ENCODE peak calls at places on chromosomes 13 and 19, in six cellular contexts. One of them, this sample, is unnamed.

GRCh38 chr19:919157-920050 is 2.3 kb downstream of the KISS1R start:
- DNase-seq in H1: no peak
- DNase-seq in GM12878: no peak
- DNase-seq in endothelial cell of umbilical vein: no peak
- DNase-seq in HCT116: no peak
- DNase-seq in SK-N-SH: no peak
- DNase-seq in this sample: no peak

GRCh38 chr13:49693877-49694276 is 2.6 kb upstream of the EBPL start:
- DNase-seq in H1: no peak
- DNase-seq in GM12878: no peak
- DNase-seq in endothelial cell of umbilical vein: no peak
- DNase-seq in HCT116: no peak
- DNase-seq in SK-N-SH: no peak
- DNase-seq in this sample: no peak

GRCh38 chr19:41541990-41542584 is 33.9 kb upstream of the CEACAM21 start:
- DNase-seq in H1: no peak
- DNase-seq in GM12878: no peak
- DNase-seq in endothelial cell of umbilical vein: peak; percentile 67
- DNase-seq in HCT116: peak; percentile 36
- DNase-seq in SK-N-SH: peak; percentile 34
- DNase-seq in this sample: no peak

GRCh38 chr13:59931621-59932020 is 232.1 kb downstream of the DIAPH3 start:
- DNase-seq in H1: no peak
- DNase-seq in GM12878: no peak
- DNase-seq in endothelial cell of umbilical vein: no peak
- DNase-seq in HCT116: no peak
- DNase-seq in SK-N-SH: no peak
- DNase-seq in this sample: no peak

GRCh38 chr13:41061914-41062837 is 867 bp downstream of the WBP4 start:
- DNase-seq in H1: no peak
- DNase-seq in GM12878: no peak
- DNase-seq in endothelial cell of umbilical vein: peak; percentile 84
- DNase-seq in HCT116: peak; percentile 48
- DNase-seq in SK-N-SH: no peak
- DNase-seq in this sample: no peak

GRCh38 chr13:44578064-44578394 is 1.9 kb upstream of the TSC22D1 start:
- DNase-seq in H1: no peak
- DNase-seq in GM12878: no peak
- DNase-seq in endothelial cell of umbilical vein: no peak
- DNase-seq in HCT116: no peak
- DNase-seq in SK-N-SH: peak; percentile 79
- DNase-seq in this sample: no peak

GRCh38 chr13:51995677-51996551 is 15.3 kb downstream of the ATP7B start:
- DNase-seq in H1: no peak
- DNase-seq in GM12878: no peak
- DNase-seq in endothelial cell of umbilical vein: peak; percentile 30
- DNase-seq in HCT116: no peak
- DNase-seq in SK-N-SH: no peak
- DNase-seq in this sample: no peak

GRCh38 chr19:55658846-55659459 is 4.1 kb downstream of the U2AF2 start:
- DNase-seq in H1: no peak
- DNase-seq in GM12878: no peak
- DNase-seq in endothelial cell of umbilical vein: no peak
- DNase-seq in HCT116: no peak
- DNase-seq in SK-N-SH: no peak
- DNase-seq in this sample: no peak

GRCh38 chr19:3849092-3849491 is 19.7 kb downstream of the ZFR2 start:
- DNase-seq in H1: no peak
- DNase-seq in GM12878: no peak
- DNase-seq in endothelial cell of umbilical vein: peak; percentile 9
- DNase-seq in HCT116: peak; percentile 65
- DNase-seq in SK-N-SH: peak; percentile 57
- DNase-seq in this sample: no peak

GRCh38 chr19:13079542-13079986 is 23.1 kb downstream of the LYL1 start:
- DNase-seq in H1: no peak
- DNase-seq in GM12878: no peak
- DNase-seq in endothelial cell of umbilical vein: peak; percentile 28
- DNase-seq in HCT116: no peak
- DNase-seq in SK-N-SH: peak; percentile 66
- DNase-seq in this sample: no peak

GRCh38 chr19:35908977-35909683 is 1.0 kb upstream of the TYROBP start:
- DNase-seq in H1: no peak
- DNase-seq in GM12878: no peak
- DNase-seq in endothelial cell of umbilical vein: no peak
- DNase-seq in HCT116: no peak
- DNase-seq in SK-N-SH: no peak
- DNase-seq in this sample: no peak

GRCh38 chr13:21670006-21670882 is 629 bp upstream of the FGF9 start:
- DNase-seq in H1: no peak
- DNase-seq in GM12878: no peak
- DNase-seq in endothelial cell of umbilical vein: peak; percentile 54
- DNase-seq in HCT116: no peak
- DNase-seq in SK-N-SH: peak; percentile 62
- DNase-seq in this sample: peak; percentile 22

GRCh38 chr19:44525721-44526430 is 3.6 kb downstream of the CEACAM20 start:
- DNase-seq in H1: no peak
- DNase-seq in GM12878: no peak
- DNase-seq in endothelial cell of umbilical vein: no peak
- DNase-seq in HCT116: no peak
- DNase-seq in SK-N-SH: no peak
- DNase-seq in this sample: no peak

GRCh38 chr19:19185853-19186728 is 5.9 kb downstream of the BORCS8 start:
- DNase-seq in H1: peak; percentile 61
- DNase-seq in GM12878: no peak
- DNase-seq in endothelial cell of umbilical vein: peak; percentile 15
- DNase-seq in HCT116: peak; percentile 50
- DNase-seq in SK-N-SH: peak; percentile 83
- DNase-seq in this sample: no peak

GRCh38 chr19:11137542-11138384 is 17.8 kb downstream of the SPC24 start:
- DNase-seq in H1: no peak
- DNase-seq in GM12878: no peak
- DNase-seq in endothelial cell of umbilical vein: peak; percentile 53
- DNase-seq in HCT116: no peak
- DNase-seq in SK-N-SH: peak; percentile 90
- DNase-seq in this sample: peak; percentile 84

GRCh38 chr13:62510906-62511655 is 1095.4 kb upstream of the PCDH20 start:
- DNase-seq in H1: peak; percentile 21
- DNase-seq in GM12878: peak; percentile 26
- DNase-seq in endothelial cell of umbilical vein: no peak
- DNase-seq in HCT116: no peak
- DNase-seq in SK-N-SH: no peak
- DNase-seq in this sample: no peak

GRCh38 chr13:46321494-46322225 is 65.4 kb downstream of the RUBCNL start:
- DNase-seq in H1: peak; percentile 9
- DNase-seq in GM12878: peak; percentile 24
- DNase-seq in endothelial cell of umbilical vein: peak; percentile 63
- DNase-seq in HCT116: peak; percentile 39
- DNase-seq in SK-N-SH: peak; percentile 52
- DNase-seq in this sample: peak; percentile 62

GRCh38 chr13:19713186-19713965 is 69.4 kb downstream of the PSPC1 start:
- DNase-seq in H1: no peak
- DNase-seq in GM12878: peak; percentile 13
- DNase-seq in endothelial cell of umbilical vein: peak; percentile 40
- DNase-seq in HCT116: no peak
- DNase-seq in SK-N-SH: no peak
- DNase-seq in this sample: no peak

GRCh38 chr19:17948967-17949930 is 16.4 kb downstream of the CCDC124 start:
- DNase-seq in H1: no peak
- DNase-seq in GM12878: no peak
- DNase-seq in endothelial cell of umbilical vein: no peak
- DNase-seq in HCT116: no peak
- DNase-seq in SK-N-SH: no peak
- DNase-seq in this sample: no peak

GRCh38 chr19:24086974-24087595 is at the start of gene ZNF254:
- DNase-seq in H1: peak; percentile 82
- DNase-seq in GM12878: peak; percentile 87
- DNase-seq in endothelial cell of umbilical vein: peak; percentile 97
- DNase-seq in HCT116: no peak
- DNase-seq in SK-N-SH: peak; percentile 84
- DNase-seq in this sample: no peak

GRCh38 chr13:37192986-37193385 is 87.5 kb upstream of the CSNK1A1L start:
- DNase-seq in H1: no peak
- DNase-seq in GM12878: no peak
- DNase-seq in endothelial cell of umbilical vein: no peak
- DNase-seq in HCT116: no peak
- DNase-seq in SK-N-SH: no peak
- DNase-seq in this sample: no peak

GRCh38 chr19:2034729-2035589 is 16.1 kb downstream of the MKNK2 start:
- DNase-seq in H1: peak; percentile 85
- DNase-seq in GM12878: no peak
- DNase-seq in endothelial cell of umbilical vein: no peak
- DNase-seq in HCT116: peak; percentile 87
- DNase-seq in SK-N-SH: peak; percentile 90
- DNase-seq in this sample: no peak

GRCh38 chr19:21586341-21587116 is 81.1 kb downstream of the ZNF429 start:
- DNase-seq in H1: no peak
- DNase-seq in GM12878: no peak
- DNase-seq in endothelial cell of umbilical vein: no peak
- DNase-seq in HCT116: no peak
- DNase-seq in SK-N-SH: peak; percentile 82
- DNase-seq in this sample: no peak
- H3K9ac ChIP-seq in H1: peak overlapping the region; percentile 54
- H3K9ac ChIP-seq in GM12878: no peak overlapping the region
- H3K9ac ChIP-seq in endothelial cell of umbilical vein: no peak overlapping the region
- H3K9ac ChIP-seq in HCT116: no peak overlapping the region
- H3K9ac ChIP-seq in SK-N-SH: no peak overlapping the region
- H3K9ac ChIP-seq in this sample: no peak overlapping the region

DNA sequence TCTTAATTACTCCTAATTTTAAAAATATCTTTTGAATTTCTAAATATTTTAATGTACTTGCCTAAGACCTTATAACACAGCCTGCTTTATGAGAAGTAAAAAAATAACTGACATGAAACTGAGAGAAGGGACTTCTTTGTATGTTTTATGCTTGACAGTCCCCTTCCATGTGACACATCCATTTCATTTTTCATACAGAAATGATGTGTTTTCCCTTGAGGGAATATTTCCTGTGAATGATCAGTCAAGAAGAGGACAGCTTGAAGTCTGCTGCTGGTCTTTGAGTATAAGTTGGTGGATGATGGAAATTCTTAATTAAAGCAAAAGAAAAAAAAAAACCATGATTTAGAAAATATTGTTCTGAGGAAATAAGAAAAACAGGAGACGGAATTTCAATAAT is 230.4 kb upstream of the KLHL1 start:
- DNase-seq in H1: no peak
- DNase-seq in GM12878: no peak
- DNase-seq in endothelial cell of umbilical vein: no peak
- DNase-seq in HCT116: no peak
- DNase-seq in SK-N-SH: no peak
- DNase-seq in this sample: no peak
- TF ChIP-seq POLR2AphosphoS5 in H1: no peak
- TF ChIP-seq POLR2AphosphoS5 in GM12878: no peak
- TF ChIP-seq POLR2AphosphoS5 in endothelial cell of umbilical vein: no peak
- TF ChIP-seq POLR2AphosphoS5 in HCT116: no peak
- TF ChIP-seq POLR2AphosphoS5 in SK-N-SH: no peak
- TF ChIP-seq POLR2AphosphoS5 in this sample: no peak

GRCh38 chr13:23550164-23550563 is 20.0 kb upstream of the TNFRSF19 start:
- DNase-seq in H1: no peak
- DNase-seq in GM12878: no peak
- DNase-seq in endothelial cell of umbilical vein: no peak
- DNase-seq in HCT116: no peak
- DNase-seq in SK-N-SH: no peak
- DNase-seq in this sample: no peak

GRCh38 chr13:23544668-23545067 is 25.5 kb upstream of the TNFRSF19 start:
- DNase-seq in H1: no peak
- DNase-seq in GM12878: no peak
- DNase-seq in endothelial cell of umbilical vein: no peak
- DNase-seq in HCT116: no peak
- DNase-seq in SK-N-SH: no peak
- DNase-seq in this sample: no peak

GRCh38 chr13:23549724-23550123 is 20.5 kb upstream of the TNFRSF19 start:
- DNase-seq in H1: no peak
- DNase-seq in GM12878: no peak
- DNase-seq in endothelial cell of umbilical vein: no peak
- DNase-seq in HCT116: no peak
- DNase-seq in SK-N-SH: no peak
- DNase-seq in this sample: no peak

GRCh38 chr13:23551213-23552008 is 18.8 kb upstream of the TNFRSF19 start:
- DNase-seq in H1: no peak
- DNase-seq in GM12878: no peak
- DNase-seq in endothelial cell of umbilical vein: no peak
- DNase-seq in HCT116: no peak
- DNase-seq in SK-N-SH: no peak
- DNase-seq in this sample: no peak

DNA sequence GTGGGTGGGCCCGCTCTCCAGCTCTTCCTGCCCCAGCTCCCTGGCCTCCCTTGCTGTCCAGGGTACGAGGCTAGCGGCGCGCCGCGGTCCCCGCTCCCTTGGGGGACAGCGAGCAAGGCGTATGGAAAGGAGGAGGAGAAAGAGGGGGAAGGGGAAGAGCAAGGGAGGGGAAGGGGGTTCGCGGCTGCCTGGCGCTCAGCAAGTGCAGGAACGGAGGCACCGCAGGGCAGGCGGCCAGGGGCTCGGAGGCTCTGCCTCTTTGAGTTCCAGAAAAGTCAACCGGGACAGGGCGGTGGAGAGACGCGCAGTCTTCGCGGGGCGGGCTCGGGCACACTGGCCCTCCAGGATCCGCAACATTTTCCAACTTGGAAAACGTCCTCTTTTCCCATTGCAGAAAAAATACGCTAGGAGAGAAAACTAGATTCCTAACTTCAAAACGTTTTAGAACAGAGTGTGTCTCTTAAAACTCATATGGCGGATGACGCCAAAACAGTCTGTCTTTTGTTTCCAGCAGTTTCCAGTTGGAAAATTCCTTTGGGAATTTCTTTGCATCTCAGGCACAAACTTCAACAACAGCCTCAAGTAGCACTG is 23.1 kb upstream of the TNFRSF19 start:
- DNase-seq in H1: peak; percentile 19
- DNase-seq in GM12878: no peak
- DNase-seq in endothelial cell of umbilical vein: peak; percentile 12
- DNase-seq in HCT116: no peak
- DNase-seq in SK-N-SH: no peak
- DNase-seq in this sample: no peak
- H3K4me3 ChIP-seq in H1: peak overlapping the region; percentile 57
- H3K4me3 ChIP-seq in GM12878: no peak overlapping the region
- H3K4me3 ChIP-seq in endothelial cell of umbilical vein: peak overlapping the region; percentile 40
- H3K4me3 ChIP-seq in HCT116: no peak overlapping the region
- H3K4me3 ChIP-seq in SK-N-SH: no peak overlapping the region
- H3K4me3 ChIP-seq in this sample: peak overlapping the region; percentile 58

DNA sequence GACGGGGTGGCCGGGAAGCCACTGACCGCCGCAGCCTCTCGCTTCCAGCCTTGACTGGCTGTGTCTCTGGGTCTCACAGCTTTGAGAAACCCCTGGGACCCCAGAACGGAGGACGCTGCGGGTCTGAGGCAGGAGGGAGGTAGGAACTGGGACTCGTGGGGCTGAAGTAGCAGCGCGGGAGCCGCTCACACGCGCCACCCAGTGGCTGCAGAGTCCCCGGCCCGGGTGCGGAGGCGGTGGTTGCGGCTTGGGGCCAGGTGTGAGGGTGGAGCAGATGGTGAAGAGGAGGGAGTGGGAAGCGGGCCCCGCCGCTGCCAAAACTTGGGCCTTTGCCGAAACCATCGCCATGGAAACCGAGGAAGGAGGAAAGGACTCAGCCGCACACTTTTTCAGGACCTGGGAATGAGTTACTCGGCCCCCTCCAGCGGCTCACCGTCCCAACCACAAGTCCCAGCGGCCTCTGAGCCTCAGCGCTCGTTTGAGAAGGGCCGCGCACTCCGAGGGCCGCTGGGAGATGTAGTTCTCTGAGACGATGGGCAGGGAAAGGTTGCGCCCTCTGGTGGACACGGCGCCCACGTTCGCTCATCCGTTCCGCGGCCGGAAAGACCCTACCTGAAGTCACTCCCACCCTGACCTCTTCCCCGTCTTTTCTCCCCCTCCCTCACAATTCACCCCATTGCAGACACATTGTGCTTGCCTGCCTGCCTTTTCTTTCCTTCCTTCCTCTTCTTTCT is 2.2 kb upstream of the SLC17A7 start:
- DNase-seq in H1: peak; percentile 91
- DNase-seq in GM12878: peak; percentile 80
- DNase-seq in endothelial cell of umbilical vein: peak; percentile 92
- DNase-seq in HCT116: peak; percentile 87
- DNase-seq in SK-N-SH: peak; percentile 91
- DNase-seq in this sample: peak; percentile 87
- H3K9ac ChIP-seq in H1: no peak overlapping the region
- H3K9ac ChIP-seq in GM12878: peak overlapping the region; percentile 5
- H3K9ac ChIP-seq in endothelial cell of umbilical vein: peak overlapping the region; percentile 24
- H3K9ac ChIP-seq in HCT116: peak overlapping the region; percentile 86
- H3K9ac ChIP-seq in SK-N-SH: peak overlapping the region; percentile 57
- H3K9ac ChIP-seq in this sample: peak overlapping the region; percentile 78

This sample was measured in SK-N-MC.